ENCODE peak calls at places on chromosomes 3 and 15, in eight cellular contexts. D is heart right ventricle; K is ovary; V is lung; A is psoas muscle; Q is HepG2; O is CD4-positive, alpha-beta memory T cell; E is left ventricle myocardium inferior. I is an unnamed sample. For H3K4me1, the result is how much of the 10 kb centered on the place peaks cover.

GRCh38 chr3:10505050-10505790 is at the start of gene ATP2B2:
- DNase-seq in D (no peak), K (no peak), V (no peak), A (peak), Q (no peak), O (peak), E (no peak), I (no peak)

GRCh38 chr15:58666957-58667356 is 82.5 kb downstream of the ADAM10 start:
- DNase-seq in D (no peak), K (no peak), V (no peak), A (no peak), Q (no peak), O (no peak), E (no peak), I (no peak)

GRCh38 chr3:143644370-143645089 is 203.7 kb downstream of the SLC9A9 start:
- DNase-seq in D (peak), K (no peak), V (peak), A (no peak), Q (peak), O (no peak), E (no peak), I (peak)

GRCh38 chr15:67413770-67414429 is 107.0 kb upstream of the C15orf61 start:
- DNase-seq in D (no peak), K (no peak), V (no peak), A (no peak), Q (peak), O (no peak), E (no peak), I (no peak)

GRCh38 chr15:42010434-42010833 is 10.4 kb downstream of the PLA2G4E start:
- DNase-seq in D (no peak), K (no peak), V (no peak), A (no peak), Q (no peak), O (no peak), E (no peak), I (peak)

GRCh38 chr3:130866327-130866726 is 27.6 kb upstream of the ATP2C1 start:
- DNase-seq in D (no peak), K (no peak), V (no peak), A (no peak), Q (peak), O (no peak), E (no peak), I (no peak)

GRCh38 chr15:53693729-53694533 is 65.5 kb downstream of the WDR72 start:
- DNase-seq in D (peak), K (peak), V (peak), A (no peak), Q (no peak), O (no peak), E (peak), I (no peak)

GRCh38 chr3:117201906-117202305 is 492.3 kb downstream of the TUSC7 start:
- DNase-seq in D (no peak), K (no peak), V (no peak), A (no peak), Q (no peak), O (no peak), E (no peak), I (no peak)

GRCh38 chr15:92617197-92618037 is 38.2 kb downstream of the FAM174B start:
- DNase-seq in D (peak), K (peak), V (peak), A (peak), Q (peak), O (no peak), E (peak), I (no peak)
- H3K4me1 ChIP-seq in D (under half), K (under half), V (under half), A (under half), Q (under half), O (under half), E (under half), I (under half)

GRCh38 chr15:72229947-72230196 is 1.1 kb downstream of the PKM start:
- DNase-seq in D (no peak), K (no peak), V (no peak), A (no peak), Q (no peak), O (no peak), E (no peak), I (no peak)

GRCh38 chr15:72230197-72231065 is 559 bp downstream of the PKM start:
- DNase-seq in D (peak), K (peak), V (peak), A (peak), Q (peak), O (peak), E (peak), I (peak)

GRCh38 chr15:72227720-72228119 is 3.3 kb downstream of the PKM start:
- DNase-seq in D (no peak), K (no peak), V (no peak), A (no peak), Q (no peak), O (no peak), E (no peak), I (no peak)

GRCh38 chr15:72229076-72229946 is 1.7 kb downstream of the PKM start:
- DNase-seq in D (no peak), K (no peak), V (no peak), A (peak), Q (no peak), O (peak), E (peak), I (peak)

GRCh38 chr15:72227192-72227586 is 3.8 kb downstream of the PKM start:
- DNase-seq in D (no peak), K (no peak), V (no peak), A (peak), Q (peak), O (peak), E (no peak), I (peak)
- H3K27ac ChIP-seq in D (peak), K (no peak), V (peak), A (peak), Q (peak), O (peak), E (peak), I (peak)

DNA sequence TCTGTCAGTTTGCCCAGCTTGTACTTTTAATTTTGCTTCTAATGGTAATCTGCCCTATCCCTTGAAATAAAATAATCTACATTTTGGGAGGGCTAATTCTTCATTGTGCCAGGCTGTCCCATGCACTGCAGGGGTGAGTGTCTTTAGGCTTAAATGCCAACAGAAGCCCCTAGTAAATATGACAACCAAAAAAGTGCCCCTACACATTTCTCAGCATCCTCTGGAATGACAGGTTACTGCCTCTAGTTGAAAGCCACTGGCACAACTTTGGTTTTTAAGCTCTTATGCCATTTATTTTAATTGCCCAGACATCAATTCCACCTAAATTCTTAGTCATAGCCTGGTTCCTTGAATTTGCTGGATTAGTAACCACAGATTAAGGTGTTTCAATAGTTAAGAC is 3.4 kb downstream of the EPM2AIP1 start:
- DNase-seq in D (no peak), K (no peak), V (no peak), A (no peak), Q (no peak), O (no peak), E (no peak), I (no peak)
- H3K4me3 ChIP-seq in D (peak), K (no peak), V (no peak), A (peak), Q (peak), O (no peak), E (peak), I (peak)

GRCh38 chr3:170226426-170226960 is 4.3 kb downstream of the PRKCI start:
- DNase-seq in D (no peak), K (no peak), V (no peak), A (no peak), Q (no peak), O (no peak), E (no peak), I (no peak)

GRCh38 chr3:170233532-170233931 is 11.3 kb downstream of the PRKCI start:
- DNase-seq in D (no peak), K (no peak), V (peak), A (no peak), Q (peak), O (no peak), E (no peak), I (no peak)

GRCh38 chr3:170228093-170228766 is 6.0 kb downstream of the PRKCI start:
- DNase-seq in D (no peak), K (no peak), V (no peak), A (no peak), Q (no peak), O (no peak), E (no peak), I (no peak)

GRCh38 chr3:170232266-170232665 is 10.0 kb downstream of the PRKCI start:
- DNase-seq in D (no peak), K (no peak), V (no peak), A (no peak), Q (no peak), O (no peak), E (no peak), I (no peak)
- H3K4me1 ChIP-seq in D (under half), K (under half), V (under half), A (under half), Q (under half), O (under half), E (under half), I (under half)

GRCh38 chr3:159988617-159989251 is at the start of gene IL12A:
- DNase-seq in D (peak), K (peak), V (peak), A (peak), Q (peak), O (peak), E (peak), I (peak)
- H3K27ac ChIP-seq in D (no peak), K (no peak), V (no peak), A (no peak), Q (no peak), O (peak), E (peak), I (peak)

DNA sequence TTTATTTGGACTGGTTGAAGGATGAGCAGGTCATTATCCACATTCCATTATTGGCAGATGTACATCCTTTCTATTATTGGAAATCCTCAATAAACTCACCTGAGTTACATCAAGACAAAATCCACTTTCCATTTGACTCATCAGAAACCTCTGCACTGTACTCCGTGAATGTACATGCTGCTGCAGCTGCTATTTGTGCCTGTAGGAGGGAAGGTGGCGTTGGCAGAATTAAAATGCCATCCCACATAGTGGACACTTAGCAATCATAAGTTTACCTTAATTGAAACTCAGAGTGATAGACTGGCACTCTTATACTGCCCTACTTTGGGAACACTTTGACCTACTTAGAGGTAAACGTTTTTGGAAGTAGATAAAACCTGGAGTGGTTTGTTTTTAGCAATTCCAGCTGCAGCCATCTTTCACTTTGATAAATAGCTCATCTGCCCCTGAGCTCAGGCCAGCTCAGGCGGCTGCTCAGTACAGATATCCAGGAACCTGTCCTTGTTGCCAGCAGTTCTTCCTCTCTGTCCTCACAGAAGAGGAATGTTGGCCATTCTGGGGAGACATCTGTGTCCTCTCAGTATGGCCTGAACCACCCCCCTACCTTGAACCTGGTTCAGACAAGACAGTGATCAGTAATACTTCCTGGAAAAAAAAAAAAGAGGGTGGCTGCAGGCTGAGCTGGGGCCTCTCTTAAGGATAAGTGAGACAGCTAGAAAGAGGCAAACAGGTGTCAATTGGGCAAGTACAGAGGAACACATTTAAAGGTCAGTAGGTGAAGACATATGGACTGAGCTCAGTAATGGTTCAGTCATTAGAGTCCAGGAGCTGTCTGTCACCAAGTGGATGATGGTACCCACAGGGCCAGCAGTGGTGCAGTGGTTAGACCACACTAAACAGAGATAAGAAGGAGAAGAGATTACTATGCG is 153.4 kb upstream of the UMPS start:
- DNase-seq in D (no peak), K (no peak), V (no peak), A (no peak), Q (no peak), O (no peak), E (no peak), I (no peak)
- H3K4me3 ChIP-seq in D (no peak), K (no peak), V (no peak), A (no peak), Q (no peak), O (no peak), E (no peak), I (no peak)

DNA sequence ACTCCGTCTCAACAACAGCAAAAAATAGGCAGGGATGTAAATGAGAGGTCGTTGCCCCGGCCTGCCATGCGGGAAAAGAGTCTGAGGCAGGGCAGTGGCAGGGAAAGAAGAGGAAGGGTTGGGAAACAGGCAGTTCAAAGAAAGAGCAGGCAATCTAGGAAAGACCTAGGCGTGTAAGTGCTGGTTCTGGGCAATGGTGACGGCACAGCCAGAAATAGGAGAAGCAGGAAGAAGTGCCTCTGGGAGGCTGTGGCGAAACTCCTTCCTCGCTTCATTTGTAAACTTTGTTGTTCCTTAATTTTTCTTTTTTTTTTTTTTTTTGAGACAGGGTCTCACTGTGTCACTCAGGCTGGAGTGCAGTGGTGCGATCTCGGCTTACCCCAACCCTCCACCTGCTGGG is 4.3 kb downstream of the SLC51A start:
- DNase-seq in D (peak), K (no peak), V (no peak), A (no peak), Q (no peak), O (no peak), E (no peak), I (no peak)
- H3K4me1 ChIP-seq in D (under half), K (under half), V (under half), A (under half), Q (half or more), O (under half), E (under half), I (under half)